ENCODE peak calls at places on chromosomes 16 and 17, in four cellular contexts. N is RWPE1; M is stimulated activated CD8-positive, alpha-beta memory T cell treated with anti-CD3 and anti-CD28 coated beads, Interleukin-15, amount 100 ng/mL, for 4 hours; K is nephron progenitor cell. G is an unnamed sample.

GRCh38 chr16:86942469-86943175 is 364.3 kb downstream of the FOXL1 start:
- DNase-seq in N (no peak), M (no peak), K (no peak), G (no peak)

GRCh38 chr17:30858556-30859250 is 26.9 kb downstream of the ATAD5 start:
- DNase-seq in N (no peak), M (no peak), K (no peak), G (no peak)

GRCh38 chr16:47129755-47130435 is 13.8 kb downstream of the NETO2 start:
- DNase-seq in N (no peak), M (no peak), K (no peak), G (no peak)

GRCh38 chr16:69522732-69523404 is 42.9 kb upstream of the NFAT5 start:
- DNase-seq in N (no peak), M (no peak), K (no peak), G (no peak)

GRCh38 chr16:26765087-26765486 is 301.6 kb upstream of the C16orf82 start:
- DNase-seq in N (no peak), M (no peak), K (peak; percentile 15), G (no peak)

GRCh38 chr16:88769617-88770458 is 15.2 kb downstream of the PIEZO1 start:
- DNase-seq in N (no peak), M (no peak), K (peak; percentile 74), G (no peak)

GRCh38 chr17:70041061-70041460 is 34.0 kb upstream of the KCNJ16 start:
- DNase-seq in N (no peak), M (no peak), K (no peak), G (no peak)

GRCh38 chr16:67163903-67164558 is 514 bp upstream of the HSF4 start:
- DNase-seq in N (no peak), M (no peak), K (no peak), G (no peak)

GRCh38 chr16:30526137-30526822 is at the start of gene ZNF768:
- DNase-seq in N (no peak), M (no peak), K (peak; percentile 77), G (no peak)

GRCh38 chr16:74603848-74604247 is 3.1 kb downstream of the GLG1 start:
- DNase-seq in N (no peak), M (no peak), K (no peak), G (no peak)